ENCODE peak calls at places on chromosomes 16 and 17, in seven cellular contexts. C is amniotic epithelial cell, H is D341Med, W is NCI-H2171, X is HuH-7, L is SJSA1, I is kidney. D is an unnamed sample.

GRCh38 chr16:77221482-77221881 is 22.3 kb downstream of the SYCE1L start:
- DNase-seq in C (peak; percentile 73), H (no peak), W (no peak), X (no peak), L (no peak), I (no peak), D (no peak)

GRCh38 chr16:88566158-88566557 is 4.0 kb upstream of the ZC3H18 start:
- DNase-seq in C (peak; percentile 41), H (no peak), W (no peak), X (no peak), L (no peak), I (no peak), D (no peak)

GRCh38 chr17:32461853-32462617 is 17.7 kb downstream of the PSMD11 start:
- DNase-seq in C (peak; percentile 71), H (peak; percentile 64), W (peak; percentile 43), X (no peak), L (peak; percentile 63), I (no peak), D (peak; percentile 52)

GRCh38 chr17:63634163-63634562 is 11.9 kb downstream of the MAP3K3 start:
- DNase-seq in C (peak; percentile 26), H (no peak), W (no peak), X (no peak), L (no peak), I (no peak), D (peak; percentile 37)

GRCh38 chr16:85210423-85211169 is 98.3 kb upstream of the CIBAR2 start:
- DNase-seq in C (peak; percentile 87), H (no peak), W (no peak), X (no peak), L (no peak), I (no peak), D (no peak)

GRCh38 chr17:78233678-78234077 is 2.2 kb downstream of the TMEM235 start:
- DNase-seq in C (no peak), H (no peak), W (no peak), X (no peak), L (no peak), I (no peak), D (no peak)

GRCh38 chr17:6028294-6028693 is 41.9 kb upstream of the WSCD1 start:
- DNase-seq in C (no peak), H (no peak), W (no peak), X (no peak), L (no peak), I (no peak), D (no peak)

GRCh38 chr17:82246365-82247174 is 17.7 kb downstream of the SLC16A3 start:
- DNase-seq in C (peak; percentile 73), H (no peak), W (no peak), X (no peak), L (no peak), I (peak; percentile 81), D (no peak)

GRCh38 chr16:18792836-18793433 is 2.8 kb upstream of the RPS15A start:
- DNase-seq in C (no peak), H (no peak), W (no peak), X (no peak), L (peak; percentile 59), I (no peak), D (peak; percentile 15)

GRCh38 chr17:66420961-66421371 is 118.6 kb downstream of the PRKCA start:
- DNase-seq in C (peak; percentile 98), H (no peak), W (no peak), X (no peak), L (no peak), I (no peak), D (peak; percentile 59)

D was measured in MV-4-11.